ENCODE peak calls at places on chromosomes 12 and 14, in four cellular contexts. Z is neural progenitor cell, X is endothelial cell of umbilical vein, D is fibroblast of lung. N is an unnamed sample.
A peak's percentile ranks its signal among the peaks of the same experiment; 100 is the strongest.

GRCh38 chr12:94147991-94148840 is at the start of gene PLXNC1:
- DNase-seq in Z (peak; percentile 81), X (no peak), D (peak; percentile 60), N (no peak)

GRCh38 chr12:68609955-68610434 is 704 bp upstream of the RAP1B start:
- DNase-seq in Z (peak; percentile 29), X (no peak), D (peak; percentile 54), N (no peak)

GRCh38 chr12:95365912-95366311 is 108.0 kb upstream of the METAP2 start:
- DNase-seq in Z (no peak), X (no peak), D (no peak), N (no peak)

GRCh38 chr12:55188974-55189556 is 31.8 kb upstream of the OR10A7 start:
- DNase-seq in Z (peak; percentile 80), X (peak; percentile 87), D (peak; percentile 62), N (peak; percentile 26)

GRCh38 chr12:13362260-13362841 is 165.8 kb downstream of the EMP1 start:
- DNase-seq in Z (peak; percentile 83), X (peak; percentile 48), D (peak; percentile 27), N (no peak)

GRCh38 chr14:23090254-23090636 is 4.7 kb downstream of the ACIN1 start:
- DNase-seq in Z (no peak), X (peak; percentile 33), D (no peak), N (no peak)

GRCh38 chr12:19192709-19193108 is 63.2 kb downstream of the PLEKHA5 start:
- DNase-seq in Z (no peak), X (no peak), D (no peak), N (no peak)

GRCh38 chr12:50006754-50007442 is 18.4 kb downstream of the RACGAP1 start:
- DNase-seq in Z (no peak), X (no peak), D (peak; percentile 72), N (no peak)

GRCh38 chr12:108616941-108617858 is 16.5 kb downstream of the SELPLG start:
- DNase-seq in Z (no peak), X (no peak), D (peak; percentile 37), N (no peak)

GRCh38 chr12:49012739-49013138 is 5.8 kb downstream of the PRKAG1 start:
- DNase-seq in Z (no peak), X (no peak), D (peak; percentile 27), N (no peak)

GRCh38 chr12:82912406-82912805 is 225.7 kb downstream of the TMTC2 start:
- DNase-seq in Z (no peak), X (no peak), D (peak; percentile 44), N (peak; percentile 61)

GRCh38 chr12:132711169-132711843 is 664 bp downstream of the PGAM5 start:
- DNase-seq in Z (peak; percentile 52), X (peak; percentile 40), D (peak; percentile 45), N (no peak)

GRCh38 chr12:114403044-114403689 is 2.8 kb downstream of the TBX5 start:
- DNase-seq in Z (peak; percentile 95), X (no peak), D (no peak), N (no peak)

GRCh38 chr12:114405449-114406271 is at the start of gene TBX5:
- DNase-seq in Z (peak; percentile 82), X (no peak), D (no peak), N (no peak)

GRCh38 chr12:114405199-114405448 is 820 bp downstream of the TBX5 start:
- DNase-seq in Z (no peak), X (no peak), D (no peak), N (no peak)

GRCh38 chr12:114404451-114405198 is 1.3 kb downstream of the TBX5 start:
- DNase-seq in Z (no peak), X (no peak), D (no peak), N (no peak)

GRCh38 chr12:114403690-114404450 is 2.1 kb downstream of the TBX5 start:
- DNase-seq in Z (peak; percentile 66), X (no peak), D (no peak), N (no peak)
- H3K4me2 ChIP-seq in Z (no peak overlapping the region), X (no peak overlapping the region), D (peak overlapping the region; percentile 96), N (no peak overlapping the region)

GRCh38 chr14:104843442-104844305 is 21.4 kb upstream of the CEP170B start:
- DNase-seq in Z (peak; percentile 89), X (no peak), D (no peak), N (no peak)
- TF ChIP-seq EZH2 in Z (peak; percentile 36), X (peak; percentile 96), D (peak; percentile 69), N (no peak)

DNA sequence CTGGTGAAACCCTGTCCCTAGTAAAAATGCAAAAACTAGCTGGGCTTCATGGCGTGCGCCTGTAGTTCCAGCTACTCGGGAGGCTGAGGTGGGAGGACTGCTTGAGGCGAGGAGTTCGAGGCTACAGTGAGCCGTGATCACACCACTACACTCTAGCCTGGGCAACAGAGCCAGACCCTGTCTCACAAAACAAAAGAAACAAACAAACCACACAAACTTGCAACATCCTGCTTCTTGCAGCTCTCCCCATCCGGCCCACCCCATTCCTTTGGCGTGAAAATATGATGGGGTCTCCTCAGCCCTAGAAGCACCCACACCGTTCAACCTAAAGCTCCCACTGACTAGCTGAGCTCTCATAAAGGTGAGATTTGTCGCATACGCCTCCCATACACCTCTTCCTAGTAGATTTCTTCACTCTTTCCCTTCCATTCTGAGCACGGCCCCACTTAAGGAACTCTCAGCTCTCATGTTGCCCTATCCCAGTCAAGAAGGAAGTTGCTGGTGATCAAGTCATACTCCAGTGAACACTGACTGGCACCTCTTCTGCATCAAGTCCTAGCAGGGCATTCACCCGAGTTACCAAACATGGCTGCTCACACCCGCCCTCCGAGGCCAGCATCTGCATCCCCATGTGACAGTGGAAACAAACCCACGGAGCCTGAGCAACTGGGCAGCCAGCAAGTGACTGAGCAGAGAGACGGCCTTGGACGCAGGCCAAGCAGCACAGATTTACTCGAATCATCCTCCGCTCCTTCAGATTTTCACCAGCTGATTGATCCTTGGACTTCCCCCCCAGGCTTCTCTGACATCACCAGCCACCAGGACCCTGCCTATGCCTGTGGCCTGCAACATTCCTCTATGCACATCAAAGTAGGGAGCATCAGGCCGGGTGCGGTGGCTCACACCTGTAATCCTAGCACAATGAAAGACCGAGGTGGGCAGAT is 18.9 kb upstream of the CD27 start:
- DNase-seq in Z (no peak), X (no peak), D (no peak), N (no peak)
- H3K4me2 ChIP-seq in Z (no peak overlapping the region), X (no peak overlapping the region), D (no peak overlapping the region), N (no peak overlapping the region)

GRCh38 chr14:70188608-70189540 is at the start of gene SLC8A3:
- DNase-seq in Z (peak; percentile 77), X (peak; percentile 35), D (peak; percentile 48), N (no peak)
- TF ChIP-seq EZH2 in Z (peak; percentile 78), X (no peak), D (peak; percentile 5), N (no peak)

GRCh38 chr12:57049047-57049446 is 882 bp downstream of the MYO1A start:
- DNase-seq in Z (no peak), X (no peak), D (no peak), N (no peak)
- H3K4me2 ChIP-seq in Z (no peak overlapping the region), X (no peak overlapping the region), D (no peak overlapping the region), N (no peak overlapping the region)

GRCh38 chr12:57726884-57727757 is 11.4 kb downstream of the AGAP2 start:
- DNase-seq in Z (peak; percentile 40), X (peak; percentile 34), D (peak; percentile 33), N (no peak)
- TF ChIP-seq EZH2 in Z (peak; percentile 88), X (no peak), D (no peak), N (no peak)

DNA sequence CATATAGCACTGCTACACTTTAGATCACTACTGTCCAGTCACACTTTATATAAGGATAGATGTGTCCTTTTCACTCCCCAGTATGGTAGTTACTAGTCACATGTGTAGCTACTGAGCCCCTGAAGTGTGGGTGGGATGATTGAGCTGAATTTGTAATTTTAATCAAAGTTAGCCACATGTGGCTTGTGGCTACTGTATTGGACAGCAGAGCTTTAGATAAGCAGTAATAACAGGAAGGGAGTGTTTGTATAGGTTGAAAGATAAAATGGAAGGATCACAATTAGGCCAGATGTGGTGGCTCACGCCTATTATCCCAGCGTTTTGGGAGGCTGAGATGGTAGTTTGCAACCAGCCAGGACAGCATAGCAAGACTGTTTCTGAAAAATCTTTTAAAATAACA is 23.5 kb downstream of the NAA30 start:
- DNase-seq in Z (no peak), X (no peak), D (peak; percentile 8), N (no peak)
- H3K4me2 ChIP-seq in Z (no peak overlapping the region), X (no peak overlapping the region), D (no peak overlapping the region), N (no peak overlapping the region)

GRCh38 chr12:89305373-89305772 is 46.9 kb downstream of the DUSP6 start:
- DNase-seq in Z (no peak), X (no peak), D (no peak), N (no peak)
- TF ChIP-seq EZH2 in Z (no peak), X (no peak), D (no peak), N (no peak)

GRCh38 chr14:55383039-55383438 is 28.6 kb downstream of the ATG14 start:
- DNase-seq in Z (no peak), X (no peak), D (peak; percentile 87), N (no peak)
- H3K4me2 ChIP-seq in Z (no peak overlapping the region), X (no peak overlapping the region), D (no peak overlapping the region), N (no peak overlapping the region)

N was measured in PC-9.